ENCODE peak calls at places on chromosome 3, in nine cellular contexts. One of them, this sample, is unnamed.

GRCh38 chr3:31688847-31689246 is 156.1 kb downstream of the STT3B start:
- DNase-seq in endothelial cell of umbilical vein: no peak
- DNase-seq in transverse colon: no peak
- DNase-seq in HCT116: no peak
- DNase-seq in A549: no peak
- DNase-seq in lower leg skin: no peak
- DNase-seq in K562: no peak
- DNase-seq in prostate gland: no peak
- DNase-seq in H1: no peak
- DNase-seq in this sample: no peak

GRCh38 chr3:106403746-106404145 is 534.9 kb upstream of the CBLB start:
- DNase-seq in endothelial cell of umbilical vein: no peak
- DNase-seq in transverse colon: no peak
- DNase-seq in HCT116: no peak
- DNase-seq in A549: no peak
- DNase-seq in lower leg skin: no peak
- DNase-seq in K562: no peak
- DNase-seq in prostate gland: no peak
- DNase-seq in H1: no peak
- DNase-seq in this sample: no peak

GRCh38 chr3:67383379-67383778 is 271.0 kb downstream of the SUCLG2 start:
- DNase-seq in endothelial cell of umbilical vein: no peak
- DNase-seq in transverse colon: no peak
- DNase-seq in HCT116: no peak
- DNase-seq in A549: no peak
- DNase-seq in lower leg skin: no peak
- DNase-seq in K562: no peak
- DNase-seq in prostate gland: no peak
- DNase-seq in H1: no peak
- DNase-seq in this sample: no peak

GRCh38 chr3:17028363-17028762 is 143.6 kb downstream of the PLCL2 start:
- DNase-seq in endothelial cell of umbilical vein: no peak
- DNase-seq in transverse colon: no peak
- DNase-seq in HCT116: no peak
- DNase-seq in A549: no peak
- DNase-seq in lower leg skin: no peak
- DNase-seq in K562: no peak
- DNase-seq in prostate gland: no peak
- DNase-seq in H1: no peak
- DNase-seq in this sample: no peak

GRCh38 chr3:139301654-139302053 is 42.2 kb upstream of the MRPS22 start:
- DNase-seq in endothelial cell of umbilical vein: no peak
- DNase-seq in transverse colon: no peak
- DNase-seq in HCT116: no peak
- DNase-seq in A549: no peak
- DNase-seq in lower leg skin: no peak
- DNase-seq in K562: no peak
- DNase-seq in prostate gland: no peak
- DNase-seq in H1: no peak
- DNase-seq in this sample: no peak

GRCh38 chr3:37864904-37865303 is 3.2 kb downstream of the CTDSPL start:
- DNase-seq in endothelial cell of umbilical vein: no peak
- DNase-seq in transverse colon: no peak
- DNase-seq in HCT116: no peak
- DNase-seq in A549: no peak
- DNase-seq in lower leg skin: no peak
- DNase-seq in K562: no peak
- DNase-seq in prostate gland: no peak
- DNase-seq in H1: no peak
- DNase-seq in this sample: no peak

GRCh38 chr3:100463002-100463401 is 29.4 kb upstream of the TMEM45A start:
- DNase-seq in endothelial cell of umbilical vein: peak; percentile 52
- DNase-seq in transverse colon: no peak
- DNase-seq in HCT116: peak; percentile 45
- DNase-seq in A549: peak; percentile 53
- DNase-seq in lower leg skin: peak; percentile 32
- DNase-seq in K562: peak; percentile 41
- DNase-seq in prostate gland: peak; percentile 36
- DNase-seq in H1: no peak
- DNase-seq in this sample: peak; percentile 53

GRCh38 chr3:100399341-100400071 is 1.4 kb downstream of the TOMM70 start:
- DNase-seq in endothelial cell of umbilical vein: no peak
- DNase-seq in transverse colon: no peak
- DNase-seq in HCT116: no peak
- DNase-seq in A549: no peak
- DNase-seq in lower leg skin: no peak
- DNase-seq in K562: no peak
- DNase-seq in prostate gland: no peak
- DNase-seq in H1: no peak
- DNase-seq in this sample: no peak

GRCh38 chr3:71062920-71063767 is 520.4 kb downstream of the FOXP1 start:
- DNase-seq in endothelial cell of umbilical vein: peak; percentile 82
- DNase-seq in transverse colon: no peak
- DNase-seq in HCT116: no peak
- DNase-seq in A549: no peak
- DNase-seq in lower leg skin: no peak
- DNase-seq in K562: no peak
- DNase-seq in prostate gland: no peak
- DNase-seq in H1: no peak
- DNase-seq in this sample: no peak

GRCh38 chr3:149736180-149737100 is 15.8 kb downstream of the COMMD2 start:
- DNase-seq in endothelial cell of umbilical vein: peak; percentile 29
- DNase-seq in transverse colon: no peak
- DNase-seq in HCT116: peak; percentile 40
- DNase-seq in A549: no peak
- DNase-seq in lower leg skin: no peak
- DNase-seq in K562: no peak
- DNase-seq in prostate gland: peak; percentile 16
- DNase-seq in H1: no peak
- DNase-seq in this sample: no peak

GRCh38 chr3:107981471-107982111 is 109.2 kb downstream of the CD47 start:
- DNase-seq in endothelial cell of umbilical vein: peak; percentile 23
- DNase-seq in transverse colon: no peak
- DNase-seq in HCT116: no peak
- DNase-seq in A549: no peak
- DNase-seq in lower leg skin: no peak
- DNase-seq in K562: no peak
- DNase-seq in prostate gland: peak; percentile 39
- DNase-seq in H1: no peak
- DNase-seq in this sample: no peak

GRCh38 chr3:184761976-184762375 is 50.0 kb upstream of the VPS8 start:
- DNase-seq in endothelial cell of umbilical vein: no peak
- DNase-seq in transverse colon: no peak
- DNase-seq in HCT116: no peak
- DNase-seq in A549: no peak
- DNase-seq in lower leg skin: no peak
- DNase-seq in K562: no peak
- DNase-seq in prostate gland: no peak
- DNase-seq in H1: no peak
- DNase-seq in this sample: no peak

GRCh38 chr3:195876297-195877031 is 31.9 kb downstream of the TNK2 start:
- DNase-seq in endothelial cell of umbilical vein: no peak
- DNase-seq in transverse colon: peak; percentile 92
- DNase-seq in HCT116: peak; percentile 78
- DNase-seq in A549: peak; percentile 50
- DNase-seq in lower leg skin: no peak
- DNase-seq in K562: peak; percentile 95
- DNase-seq in prostate gland: no peak
- DNase-seq in H1: no peak
- DNase-seq in this sample: no peak

GRCh38 chr3:13020159-13020558 is 53.1 kb downstream of the IQSEC1 start:
- DNase-seq in endothelial cell of umbilical vein: no peak
- DNase-seq in transverse colon: no peak
- DNase-seq in HCT116: no peak
- DNase-seq in A549: no peak
- DNase-seq in lower leg skin: no peak
- DNase-seq in K562: no peak
- DNase-seq in prostate gland: no peak
- DNase-seq in H1: no peak
- DNase-seq in this sample: no peak

GRCh38 chr3:63494646-63495045 is 157.8 kb upstream of the SNTN start:
- DNase-seq in endothelial cell of umbilical vein: no peak
- DNase-seq in transverse colon: no peak
- DNase-seq in HCT116: no peak
- DNase-seq in A549: no peak
- DNase-seq in lower leg skin: no peak
- DNase-seq in K562: no peak
- DNase-seq in prostate gland: no peak
- DNase-seq in H1: no peak
- DNase-seq in this sample: no peak
- TF ChIP-seq CTCF in endothelial cell of umbilical vein: no peak
- TF ChIP-seq CTCF in transverse colon: no peak
- TF ChIP-seq CTCF in HCT116: no peak
- TF ChIP-seq CTCF in A549: no peak
- TF ChIP-seq CTCF in lower leg skin: no peak
- TF ChIP-seq CTCF in K562: no peak
- TF ChIP-seq CTCF in prostate gland: no peak
- TF ChIP-seq CTCF in H1: no peak
- TF ChIP-seq CTCF in this sample: no peak

GRCh38 chr3:194483850-194484249 is 3.0 kb downstream of the ATP13A3 start:
- DNase-seq in endothelial cell of umbilical vein: no peak
- DNase-seq in transverse colon: no peak
- DNase-seq in HCT116: no peak
- DNase-seq in A549: no peak
- DNase-seq in lower leg skin: no peak
- DNase-seq in K562: no peak
- DNase-seq in prostate gland: no peak
- DNase-seq in H1: no peak
- DNase-seq in this sample: no peak
- TF ChIP-seq POLR2A in endothelial cell of umbilical vein: no peak
- TF ChIP-seq POLR2A in transverse colon: no peak
- TF ChIP-seq POLR2A in HCT116: no peak
- TF ChIP-seq POLR2A in A549: no peak
- TF ChIP-seq POLR2A in lower leg skin: no peak
- TF ChIP-seq POLR2A in K562: no peak
- TF ChIP-seq POLR2A in prostate gland: no peak
- TF ChIP-seq POLR2A in H1: no peak
- TF ChIP-seq POLR2A in this sample: no peak

DNA sequence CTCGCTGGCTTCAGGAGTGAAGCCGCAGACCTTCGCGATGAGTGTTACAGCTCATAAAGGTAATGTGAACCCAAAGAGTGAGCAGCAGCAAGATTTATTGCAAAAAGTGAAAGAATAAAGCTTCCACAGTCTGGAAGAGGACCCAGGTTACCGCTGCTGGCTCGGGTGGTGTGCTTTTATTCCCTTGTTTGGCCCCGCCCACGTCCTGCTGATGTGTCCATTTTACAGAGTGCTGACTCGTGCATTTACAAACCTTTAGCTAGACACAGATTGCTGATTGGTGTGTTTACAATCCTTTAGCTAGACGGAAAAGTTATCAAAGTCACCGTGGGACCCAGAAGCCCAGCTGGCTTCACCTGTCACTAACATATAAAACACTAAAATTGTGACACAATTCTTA is 1464.5 kb downstream of the ZPLD1 start:
- DNase-seq in endothelial cell of umbilical vein: no peak
- DNase-seq in transverse colon: no peak
- DNase-seq in HCT116: no peak
- DNase-seq in A549: no peak
- DNase-seq in lower leg skin: no peak
- DNase-seq in K562: no peak
- DNase-seq in prostate gland: no peak
- DNase-seq in H1: no peak
- DNase-seq in this sample: no peak
- TF ChIP-seq CTCF in endothelial cell of umbilical vein: no peak
- TF ChIP-seq CTCF in transverse colon: no peak
- TF ChIP-seq CTCF in HCT116: no peak
- TF ChIP-seq CTCF in A549: no peak
- TF ChIP-seq CTCF in lower leg skin: no peak
- TF ChIP-seq CTCF in K562: no peak
- TF ChIP-seq CTCF in prostate gland: no peak
- TF ChIP-seq CTCF in H1: no peak
- TF ChIP-seq CTCF in this sample: no peak

GRCh38 chr3:132721479-132722164 is 587 bp downstream of the NPHP3 start:
- DNase-seq in endothelial cell of umbilical vein: no peak
- DNase-seq in transverse colon: peak; percentile 65
- DNase-seq in HCT116: no peak
- DNase-seq in A549: peak; percentile 43
- DNase-seq in lower leg skin: peak; percentile 64
- DNase-seq in K562: peak; percentile 23
- DNase-seq in prostate gland: peak; percentile 42
- DNase-seq in H1: no peak
- DNase-seq in this sample: peak; percentile 63

GRCh38 chr3:132723551-132723950 is 1.3 kb upstream of the NPHP3 start:
- DNase-seq in endothelial cell of umbilical vein: no peak
- DNase-seq in transverse colon: no peak
- DNase-seq in HCT116: no peak
- DNase-seq in A549: no peak
- DNase-seq in lower leg skin: no peak
- DNase-seq in K562: no peak
- DNase-seq in prostate gland: no peak
- DNase-seq in H1: no peak
- DNase-seq in this sample: no peak

GRCh38 chr3:132726341-132726823 is 4.2 kb upstream of the NPHP3 start:
- DNase-seq in endothelial cell of umbilical vein: peak; percentile 68
- DNase-seq in transverse colon: no peak
- DNase-seq in HCT116: no peak
- DNase-seq in A549: peak; percentile 7
- DNase-seq in lower leg skin: no peak
- DNase-seq in K562: peak; percentile 28
- DNase-seq in prostate gland: no peak
- DNase-seq in H1: no peak
- DNase-seq in this sample: no peak

GRCh38 chr3:132723024-132723462 is 834 bp upstream of the NPHP3 start:
- DNase-seq in endothelial cell of umbilical vein: no peak
- DNase-seq in transverse colon: no peak
- DNase-seq in HCT116: no peak
- DNase-seq in A549: peak; percentile 17
- DNase-seq in lower leg skin: no peak
- DNase-seq in K562: no peak
- DNase-seq in prostate gland: no peak
- DNase-seq in H1: no peak
- DNase-seq in this sample: no peak

GRCh38 chr3:132722165-132723023 is at the start of gene NPHP3:
- DNase-seq in endothelial cell of umbilical vein: peak; percentile 93
- DNase-seq in transverse colon: peak; percentile 99
- DNase-seq in HCT116: peak; percentile 86
- DNase-seq in A549: peak; percentile 77
- DNase-seq in lower leg skin: peak; percentile 95
- DNase-seq in K562: peak; percentile 94
- DNase-seq in prostate gland: peak; percentile 97
- DNase-seq in H1: peak; percentile 85
- DNase-seq in this sample: peak; percentile 98
- TF ChIP-seq POLR2A in endothelial cell of umbilical vein: peak; percentile 92
- TF ChIP-seq POLR2A in transverse colon: peak; percentile 85
- TF ChIP-seq POLR2A in HCT116: peak; percentile 52
- TF ChIP-seq POLR2A in A549: peak; percentile 87
- TF ChIP-seq POLR2A in lower leg skin: no peak
- TF ChIP-seq POLR2A in K562: peak; percentile 36
- TF ChIP-seq POLR2A in prostate gland: peak; percentile 96
- TF ChIP-seq POLR2A in H1: no peak
- TF ChIP-seq POLR2A in this sample: no peak

This sample was measured in testis.